ENCODE peak calls at places on chromosomes 16 and 17, in ten cellular contexts. X, K, J, N, Q, E, V, Z, S and U are unnamed samples.

GRCh38 chr17:48754500-48755261 is 26.1 kb upstream of the HOXB13 start:
- DNase-seq in Q (no peak), Z (no peak), E (no peak), X (no peak), J (no peak), K (no peak), N (no peak), V (no peak), S (no peak), U (no peak)

GRCh38 chr16:84407588-84408313 is 39.4 kb downstream of the ATP2C2 start:
- DNase-seq in X (no peak), V (no peak), J (no peak), Q (no peak), N (no peak), E (no peak), Z (no peak), S (no peak), K (no peak), U (no peak)

GRCh38 chr17:60445144-60445543 is 22.9 kb downstream of the CHCT1 start:
- DNase-seq in J (no peak), X (no peak), S (no peak), V (no peak), K (no peak), Q (no peak), Z (no peak), N (no peak), E (no peak), U (no peak)

GRCh38 chr16:75267631-75268264 is 16.3 kb upstream of the BCAR1 start:
- DNase-seq in E (peak), K (no peak), V (peak), S (no peak), J (peak), X (peak), N (no peak), Z (no peak), Q (no peak), U (peak)

GRCh38 chr16:89373355-89374110 is 116.8 kb downstream of the ANKRD11 start:
- DNase-seq in X (no peak), Q (no peak), J (no peak), S (no peak), E (peak), V (no peak), N (no peak), Z (no peak), K (peak), U (no peak)

GRCh38 chr17:59757043-59757824 is 49.8 kb downstream of the VMP1 start:
- DNase-seq in J (no peak), N (no peak), K (no peak), Q (no peak), X (no peak), Z (no peak), E (no peak), S (no peak), V (no peak), U (no peak)

GRCh38 chr16:57107324-57107922 is 15.0 kb downstream of the CPNE2 start:
- DNase-seq in X (no peak), E (no peak), Q (no peak), J (no peak), V (no peak), K (no peak), N (no peak), S (no peak), Z (no peak), U (no peak)

GRCh38 chr16:66925322-66925840 is at the start of gene RRAD:
- DNase-seq in S (peak), E (peak), N (no peak), X (no peak), V (no peak), K (peak), Q (no peak), Z (no peak), J (peak), U (no peak)

GRCh38 chr17:50099003-50099402 is 3.9 kb downstream of the PDK2 start:
- DNase-seq in S (no peak), K (no peak), Z (no peak), E (no peak), X (no peak), V (no peak), J (no peak), N (no peak), Q (no peak), U (no peak)

GRCh38 chr16:2033057-2033911 is 6.6 kb downstream of the NHERF2 start:
- DNase-seq in K (peak), E (peak), V (no peak), Q (no peak), N (peak), J (peak), Z (no peak), S (no peak), X (peak), U (peak)

GRCh38 chr16:58128721-58129096 is 472 bp downstream of the CFAP20 start:
- DNase-seq in S (peak), X (no peak), V (no peak), N (peak), K (no peak), Q (no peak), E (peak), J (peak), Z (no peak), U (no peak)

GRCh38 chr16:1674751-1675664 is 3.1 kb upstream of the JPT2 start:
- DNase-seq in N (no peak), Z (no peak), V (peak), J (no peak), X (no peak), K (no peak), S (no peak), E (no peak), Q (no peak), U (peak)

GRCh38 chr17:34452769-34453168 is 89.7 kb upstream of the CCL1 start:
- DNase-seq in V (no peak), S (peak), Q (no peak), K (no peak), J (no peak), N (no peak), X (no peak), E (no peak), Z (no peak), U (no peak)

GRCh38 chr16:67146523-67147357 is 4.1 kb downstream of the B3GNT9 start:
- DNase-seq in K (no peak), N (no peak), Z (no peak), X (no peak), E (no peak), Q (no peak), J (no peak), S (no peak), V (no peak), U (no peak)

GRCh38 chr17:72724375-72724774 is 368.1 kb downstream of the SLC39A11 start:
- DNase-seq in S (no peak), X (no peak), E (no peak), V (no peak), J (no peak), Z (no peak), K (no peak), Q (no peak), N (no peak), U (peak)

GRCh38 chr17:155576-155975 is 18.2 kb downstream of the SCGB1C2 start:
- DNase-seq in Q (no peak), J (no peak), V (no peak), E (peak), N (peak), Z (no peak), K (no peak), X (no peak), S (no peak), U (no peak)

GRCh38 chr17:11418367-11418766 is 177.4 kb downstream of the SHISA6 start:
- DNase-seq in X (no peak), K (no peak), N (no peak), S (no peak), Z (no peak), Q (no peak), E (no peak), J (no peak), V (no peak), U (no peak)

GRCh38 chr17:15384142-15384803 is 42.9 kb upstream of the TEKT3 start:
- DNase-seq in Z (no peak), Q (no peak), N (no peak), E (peak), V (no peak), X (no peak), J (peak), S (no peak), K (peak), U (no peak)

GRCh38 chr16:56246051-56246817 is 54.9 kb downstream of the GNAO1 start:
- DNase-seq in Q (no peak), K (no peak), E (no peak), J (no peak), X (no peak), S (no peak), N (peak), Z (no peak), V (no peak), U (peak)

GRCh38 chr17:78129385-78130079 is 977 bp upstream of the TMC6 start:
- DNase-seq in X (no peak), S (peak), N (no peak), Q (no peak), J (no peak), Z (no peak), K (no peak), V (no peak), E (peak), U (no peak)

DNA sequence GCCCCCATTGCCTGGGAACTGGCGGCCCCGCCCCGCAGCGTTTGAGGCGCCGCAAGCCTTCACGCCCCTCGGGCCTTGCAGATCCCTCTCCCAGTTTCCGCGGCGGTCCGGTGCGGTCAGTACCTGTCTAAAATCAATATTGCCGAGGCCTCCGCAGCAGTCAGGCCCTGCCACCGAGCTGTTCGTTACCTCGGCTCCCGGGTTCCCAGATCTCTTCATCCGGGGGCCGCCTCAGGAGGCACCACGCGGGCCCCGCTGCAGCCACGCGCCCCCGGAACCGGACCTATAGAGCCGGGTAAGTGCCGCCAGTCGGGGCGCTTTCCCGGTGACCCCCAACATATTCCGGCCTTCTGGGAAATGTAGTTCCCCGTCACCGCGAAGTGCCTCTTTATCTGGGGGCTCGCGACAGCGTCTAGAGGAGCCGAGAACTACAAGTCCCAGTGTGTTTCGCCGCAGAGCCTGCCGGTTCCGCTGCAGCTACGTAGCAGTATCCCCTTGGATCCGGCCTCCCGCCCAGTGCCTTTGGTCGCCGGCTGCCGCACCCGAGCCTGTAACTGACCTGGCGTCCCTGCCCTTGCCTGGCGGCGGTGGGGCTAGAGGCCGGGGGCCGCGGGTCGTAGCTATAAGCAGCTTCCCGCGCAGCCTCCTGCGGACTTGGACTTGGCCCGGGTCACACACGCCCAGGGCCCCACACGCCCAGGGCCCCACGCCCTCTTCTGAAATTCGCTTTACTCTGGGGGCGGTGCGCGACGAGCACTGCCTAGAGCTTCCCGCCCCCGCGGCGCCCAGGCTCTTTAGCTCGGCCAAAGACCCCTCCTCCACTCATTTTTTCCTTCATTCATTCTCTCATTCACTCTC is at the start of gene PEMT:
- DNase-seq in N (peak), S (peak), E (peak), X (peak), J (peak), K (peak), V (peak), Q (peak), Z (peak), U (peak)
- TF ChIP-seq POLR2A in N (peak), S (peak), E (peak), X (no peak), J (peak), K (peak), V (peak), Q (peak), Z (no peak), U (peak)

GRCh38 chr16:77581706-77582105 is 140.6 kb upstream of the NUDT7 start:
- DNase-seq in J (no peak), N (no peak), X (no peak), K (no peak), E (no peak), S (no peak), Q (no peak), Z (no peak), V (no peak), U (no peak)
- TF ChIP-seq POLR2A in J (no peak), N (no peak), X (no peak), K (no peak), E (no peak), S (no peak), Q (no peak), Z (no peak), V (no peak), U (no peak)

GRCh38 chr17:80221401-80221800 is 1.2 kb downstream of the SLC26A11 start:
- DNase-seq in V (no peak), Q (no peak), S (no peak), K (no peak), E (no peak), Z (no peak), N (no peak), X (no peak), J (peak), U (no peak)

GRCh38 chr17:80220709-80221215 is 535 bp downstream of the SLC26A11 start:
- DNase-seq in V (peak), S (no peak), J (peak), E (no peak), Z (no peak), K (peak), Q (no peak), N (no peak), X (no peak), U (no peak)

GRCh38 chr17:80218391-80218790 is 1.7 kb downstream of the SGSH start:
- DNase-seq in V (no peak), E (no peak), S (no peak), K (no peak), N (no peak), Q (no peak), Z (no peak), J (no peak), X (no peak), U (no peak)

GRCh38 chr17:80219013-80219776 is 938 bp downstream of the SGSH start:
- DNase-seq in Z (peak), Q (peak), V (peak), N (peak), S (peak), K (peak), X (peak), J (peak), E (peak), U (peak)

GRCh38 chr17:80219777-80220708 is at the start of the genes SGSH and SLC26A11:
- DNase-seq in Q (no peak), X (peak), N (peak), K (peak), S (no peak), Z (no peak), E (peak), J (peak), V (peak), U (peak)
- TF ChIP-seq POLR2A in Q (peak), X (no peak), N (peak), K (no peak), S (no peak), Z (no peak), E (peak), J (no peak), V (peak), U (peak)

DNA sequence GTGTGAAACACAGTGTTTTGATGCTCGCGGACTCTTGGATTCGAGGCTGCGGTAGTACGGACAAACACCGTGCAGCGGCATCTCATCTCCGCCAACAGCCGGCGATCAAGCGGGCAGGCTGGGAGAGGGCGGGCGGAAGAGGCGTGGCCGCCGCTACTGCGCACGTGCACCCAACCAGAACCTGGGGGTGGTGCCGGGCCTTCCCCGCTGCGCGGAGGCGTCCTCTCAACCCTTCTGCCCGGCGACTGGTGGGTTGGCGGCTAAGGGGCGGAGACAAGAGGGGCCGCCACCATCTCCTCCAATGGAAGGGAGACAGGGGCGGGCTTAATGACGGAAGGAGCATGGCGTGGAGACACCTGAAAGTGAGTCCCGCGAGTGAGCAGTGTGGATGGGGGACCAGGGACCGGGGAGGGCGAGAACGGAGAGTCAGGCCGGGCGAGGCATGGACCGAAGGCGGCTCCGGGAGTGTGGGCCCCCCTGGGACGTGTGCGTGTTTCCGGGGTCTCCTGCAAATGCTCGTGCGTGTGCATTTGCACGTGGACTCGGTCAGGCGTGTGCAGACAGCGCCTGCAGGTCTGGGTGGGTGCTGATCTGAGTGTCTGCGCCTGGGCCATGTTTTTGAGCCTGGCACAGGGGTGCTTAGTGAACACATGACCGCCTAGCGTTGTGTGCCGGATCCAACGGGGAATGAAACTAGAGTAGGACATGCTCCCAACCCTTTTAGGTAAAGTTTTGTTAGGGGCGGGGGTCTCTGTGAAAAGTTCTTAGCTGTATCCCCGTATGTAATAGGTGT is at the start of gene DHODH:
- DNase-seq in Q (peak), J (peak), V (peak), E (peak), S (peak), Z (peak), X (peak), K (peak), N (peak), U (peak)
- TF ChIP-seq POLR2A in Q (peak), J (peak), V (peak), E (peak), S (peak), Z (no peak), X (no peak), K (peak), N (peak), U (peak)

DNA sequence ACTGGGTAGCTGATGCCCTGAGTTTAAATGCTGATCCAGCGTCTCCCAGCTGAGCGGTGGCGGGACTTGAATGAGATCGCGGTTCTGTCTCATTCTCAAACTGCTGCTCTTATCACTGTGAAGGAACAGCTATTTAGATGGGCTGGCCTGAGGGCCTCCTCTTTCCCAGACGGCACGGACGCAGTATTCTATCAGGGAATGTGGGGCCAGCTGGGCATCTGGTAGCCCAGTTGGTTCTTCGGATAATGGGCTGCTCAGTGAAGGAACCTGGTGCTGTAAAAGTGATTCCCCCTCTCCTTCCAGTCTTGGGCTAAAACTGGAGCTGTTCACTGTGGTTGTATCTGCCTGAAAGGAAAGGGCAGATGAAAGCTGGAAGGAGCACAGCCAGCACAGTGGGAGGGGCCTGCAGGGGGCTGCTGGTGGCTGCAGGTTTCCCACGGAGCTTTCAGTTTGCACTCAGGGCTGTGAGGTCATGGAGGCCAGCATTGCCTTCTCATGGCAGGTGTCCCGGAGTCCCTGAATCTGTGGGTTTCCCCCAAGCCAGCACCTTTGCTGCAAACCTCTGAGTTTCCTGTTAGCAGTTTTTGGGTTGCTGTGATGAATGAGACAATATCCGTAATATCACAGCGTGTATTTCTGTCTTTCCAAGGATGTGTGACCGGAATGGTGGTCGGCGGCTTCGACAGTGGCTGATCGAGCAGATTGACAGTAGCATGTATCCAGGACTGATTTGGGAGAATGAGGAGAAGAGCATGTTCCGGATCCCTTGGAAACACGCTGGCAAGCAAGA is 3.6 kb downstream of the IRF8 start:
- DNase-seq in Z (no peak), K (no peak), J (no peak), X (peak), V (no peak), E (no peak), S (no peak), Q (peak), N (no peak), U (no peak)
- TF ChIP-seq POLR2A in Z (no peak), K (no peak), J (no peak), X (no peak), V (no peak), E (no peak), S (no peak), Q (peak), N (no peak), U (no peak)

GRCh38 chr17:19386974-19387920 is at the start of gene MFAP4:
- DNase-seq in J (no peak), K (peak), V (no peak), S (peak), Z (no peak), E (peak), Q (no peak), X (no peak), N (peak), U (no peak)

GRCh38 chr17:19382581-19383444 is 4.2 kb downstream of the MFAP4 start:
- DNase-seq in Z (no peak), V (no peak), X (no peak), J (peak), N (peak), K (peak), Q (no peak), E (peak), S (no peak), U (no peak)

GRCh38 chr17:19386276-19386863 is 620 bp downstream of the MFAP4 start:
- DNase-seq in Q (no peak), S (peak), E (peak), V (peak), X (peak), K (peak), Z (no peak), J (peak), N (peak), U (peak)

GRCh38 chr17:19383681-19384470 is 3.1 kb downstream of the MFAP4 start:
- DNase-seq in Z (no peak), E (peak), V (no peak), K (peak), S (peak), N (peak), X (no peak), J (peak), Q (no peak), U (no peak)

DNA sequence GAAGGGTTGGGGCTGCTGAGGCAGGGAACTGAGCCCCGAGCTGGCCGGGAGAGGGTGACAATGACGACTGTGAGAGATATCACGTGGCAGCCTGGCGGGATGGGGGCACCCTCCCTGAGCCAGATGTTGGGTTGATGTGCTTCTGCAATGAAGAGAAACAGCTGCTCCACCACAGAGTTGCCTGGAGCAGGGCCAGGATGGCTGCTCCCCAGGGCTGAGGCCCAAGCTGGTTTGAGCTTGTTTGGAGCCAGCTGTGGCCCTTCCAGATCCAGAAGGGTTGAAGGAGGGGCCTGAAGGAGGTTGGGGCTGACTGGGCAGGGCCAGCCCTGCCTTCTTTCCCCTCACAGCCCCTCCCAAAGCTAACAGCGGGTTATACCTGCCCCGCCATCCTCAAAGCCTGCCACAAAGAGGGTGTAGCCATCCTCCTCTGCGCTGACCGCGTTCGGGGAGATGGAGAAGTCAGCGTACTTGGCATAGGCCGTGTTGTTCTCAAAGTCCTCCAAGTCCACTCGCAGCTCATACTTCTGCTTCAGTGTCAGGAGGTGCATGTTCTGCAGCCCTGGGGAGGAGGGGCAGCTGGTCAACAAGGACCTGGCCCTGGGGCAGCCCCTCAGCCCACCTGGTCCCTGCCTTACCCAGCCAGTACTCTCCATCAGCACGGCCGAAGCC is 2.1 kb downstream of the MFAP4 start:
- DNase-seq in V (no peak), J (peak), S (peak), Q (no peak), Z (no peak), N (peak), E (peak), K (peak), X (peak), U (no peak)
- TF ChIP-seq POLR2A in V (no peak), J (no peak), S (no peak), Q (peak), Z (no peak), N (no peak), E (no peak), K (no peak), X (no peak), U (no peak)